ENCODE peak calls at places on chromosomes 5 and 9, in ten cellular contexts. L is dorsolateral prefrontal cortex, N is GM23338, K is brain microvascular endothelial cell, D is IMR-90, E is ascending aorta, O is pancreas, M is spleen, H is A549, Y is AG04450. U is an unnamed sample.

GRCh38 chr5:141708016-141708415 is 26.0 kb upstream of the ARAP3 start:
- DNase-seq in L (no peak), N (no peak), K (no peak), D (no peak), E (no peak), O (no peak), M (no peak), H (no peak), Y (no peak), U (no peak)

GRCh38 chr5:32059779-32060178 is 114.3 kb downstream of the GOLPH3 start:
- DNase-seq in L (no peak), N (no peak), K (no peak), D (no peak), E (no peak), O (no peak), M (no peak), H (peak), Y (no peak), U (no peak)

GRCh38 chr5:134132372-134133212 is 18.1 kb downstream of the TCF7 start:
- DNase-seq in L (no peak), N (peak), K (no peak), D (no peak), E (no peak), O (no peak), M (peak), H (no peak), Y (no peak), U (no peak)

GRCh38 chr5:112419050-112419595 is at the start of gene EPB41L4A:
- DNase-seq in L (no peak), N (peak), K (no peak), D (no peak), E (no peak), O (peak), M (peak), H (peak), Y (no peak), U (peak)

GRCh38 chr9:128636024-128636390 is 20.6 kb downstream of the DYNC2I2 start:
- DNase-seq in L (no peak), N (peak), K (no peak), D (no peak), E (no peak), O (peak), M (no peak), H (peak), Y (no peak), U (no peak)

GRCh38 chr9:36486454-36486932 is 86.2 kb upstream of the MELK start:
- DNase-seq in L (no peak), N (peak), K (no peak), D (peak), E (no peak), O (no peak), M (no peak), H (no peak), Y (no peak), U (no peak)

GRCh38 chr9:80699551-80699998 is 989.8 kb downstream of the TLE1 start:
- DNase-seq in L (no peak), N (peak), K (peak), D (peak), E (no peak), O (no peak), M (no peak), H (no peak), Y (peak), U (no peak)

GRCh38 chr5:127367912-127368468 is 77.4 kb downstream of the MEGF10 start:
- DNase-seq in L (no peak), N (no peak), K (no peak), D (no peak), E (no peak), O (no peak), M (no peak), H (no peak), Y (no peak), U (no peak)

GRCh38 chr5:102856374-102856748 is 101.3 kb downstream of the PAM start:
- DNase-seq in L (no peak), N (no peak), K (peak), D (peak), E (no peak), O (no peak), M (no peak), H (no peak), Y (no peak), U (no peak)

GRCh38 chr9:27182421-27182820 is 73.4 kb downstream of the TEK start:
- DNase-seq in L (no peak), N (no peak), K (no peak), D (no peak), E (no peak), O (no peak), M (no peak), H (no peak), Y (no peak), U (no peak)

GRCh38 chr9:37432020-37432419 is 9.5 kb downstream of the GRHPR start:
- DNase-seq in L (no peak), N (no peak), K (no peak), D (no peak), E (no peak), O (no peak), M (no peak), H (no peak), Y (no peak), U (no peak)

GRCh38 chr5:138975098-138975847 is 100.1 kb upstream of the LRRTM2 start:
- DNase-seq in L (peak), N (no peak), K (peak), D (peak), E (no peak), O (no peak), M (no peak), H (no peak), Y (peak), U (peak)

GRCh38 chr9:14310247-14310646 is 3.7 kb downstream of the NFIB start:
- DNase-seq in L (no peak), N (no peak), K (no peak), D (no peak), E (no peak), O (no peak), M (no peak), H (no peak), Y (no peak), U (no peak)

GRCh38 chr5:146620031-146620662 is 104.2 kb upstream of the GPR151 start:
- DNase-seq in L (no peak), N (no peak), K (no peak), D (no peak), E (no peak), O (no peak), M (no peak), H (no peak), Y (no peak), U (no peak)

GRCh38 chr9:69357854-69358220 is 32.8 kb downstream of the ENTREP1 start:
- DNase-seq in L (no peak), N (no peak), K (no peak), D (no peak), E (no peak), O (no peak), M (no peak), H (no peak), Y (no peak), U (no peak)

GRCh38 chr9:113350937-113351336 is 1.6 kb downstream of the BSPRY start:
- DNase-seq in L (no peak), N (no peak), K (no peak), D (no peak), E (no peak), O (no peak), M (no peak), H (no peak), Y (no peak), U (no peak)

GRCh38 chr5:124651663-124652513 is 94.6 kb downstream of the ZNF608 start:
- DNase-seq in L (peak), N (peak), K (peak), D (no peak), E (no peak), O (peak), M (peak), H (peak), Y (peak), U (peak)

GRCh38 chr5:146744358-146744757 is 134.2 kb downstream of the PPP2R2B start:
- DNase-seq in L (peak), N (no peak), K (no peak), D (peak), E (no peak), O (no peak), M (no peak), H (no peak), Y (no peak), U (no peak)

GRCh38 chr9:3497857-3498256 is 27.9 kb downstream of the RFX3 start:
- DNase-seq in L (no peak), N (no peak), K (no peak), D (no peak), E (no peak), O (no peak), M (no peak), H (no peak), Y (no peak), U (no peak)

GRCh38 chr5:154740957-154741356 is 14.2 kb upstream of the LARP1 start:
- DNase-seq in L (peak), N (no peak), K (no peak), D (peak), E (no peak), O (no peak), M (no peak), H (no peak), Y (no peak), U (peak)

GRCh38 chr9:19409406-19410194 is 791 bp downstream of the ACER2 start:
- DNase-seq in L (no peak), N (peak), K (no peak), D (no peak), E (peak), O (peak), M (peak), H (peak), Y (no peak), U (no peak)

GRCh38 chr5:122286547-122286946 is 25.5 kb upstream of the SNCAIP start:
- DNase-seq in L (no peak), N (peak), K (no peak), D (no peak), E (no peak), O (no peak), M (no peak), H (no peak), Y (no peak), U (no peak)

GRCh38 chr5:140253985-140254384 is 48.9 kb downstream of the PFDN1 start:
- DNase-seq in L (no peak), N (no peak), K (no peak), D (no peak), E (no peak), O (no peak), M (no peak), H (peak), Y (no peak), U (no peak)

GRCh38 chr5:94793816-94794198 is 175.3 kb downstream of the SLF1 start:
- DNase-seq in L (no peak), N (no peak), K (peak), D (peak), E (no peak), O (no peak), M (no peak), H (no peak), Y (no peak), U (no peak)

GRCh38 chr5:94545870-94546625 is 72.4 kb downstream of the KIAA0825 start:
- DNase-seq in L (no peak), N (no peak), K (no peak), D (no peak), E (no peak), O (no peak), M (peak), H (no peak), Y (no peak), U (no peak)

DNA sequence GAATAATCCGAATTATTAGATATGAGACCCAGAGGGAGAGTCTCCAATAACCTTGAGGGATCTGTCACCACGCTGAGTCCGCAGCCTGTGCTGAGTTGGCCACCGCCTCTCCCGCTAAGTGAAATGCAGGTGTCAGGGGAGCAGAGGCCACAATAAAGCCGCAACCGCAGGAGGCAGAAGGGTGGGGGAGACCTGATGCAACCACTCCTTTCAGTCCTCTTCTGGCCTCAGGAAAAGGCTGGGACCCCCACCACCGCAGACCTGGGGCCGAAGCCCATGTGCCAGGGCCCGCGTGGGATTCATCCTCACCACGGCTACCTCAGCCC is 562 bp downstream of the MAP1B start:
- DNase-seq in L (no peak), N (peak), K (peak), D (no peak), E (no peak), O (no peak), M (no peak), H (peak), Y (no peak), U (peak)
- H3K27ac ChIP-seq in L (peak), N (peak), K (peak), D (peak), E (peak), O (peak), M (no peak), H (peak), Y (peak), U (peak)

DNA sequence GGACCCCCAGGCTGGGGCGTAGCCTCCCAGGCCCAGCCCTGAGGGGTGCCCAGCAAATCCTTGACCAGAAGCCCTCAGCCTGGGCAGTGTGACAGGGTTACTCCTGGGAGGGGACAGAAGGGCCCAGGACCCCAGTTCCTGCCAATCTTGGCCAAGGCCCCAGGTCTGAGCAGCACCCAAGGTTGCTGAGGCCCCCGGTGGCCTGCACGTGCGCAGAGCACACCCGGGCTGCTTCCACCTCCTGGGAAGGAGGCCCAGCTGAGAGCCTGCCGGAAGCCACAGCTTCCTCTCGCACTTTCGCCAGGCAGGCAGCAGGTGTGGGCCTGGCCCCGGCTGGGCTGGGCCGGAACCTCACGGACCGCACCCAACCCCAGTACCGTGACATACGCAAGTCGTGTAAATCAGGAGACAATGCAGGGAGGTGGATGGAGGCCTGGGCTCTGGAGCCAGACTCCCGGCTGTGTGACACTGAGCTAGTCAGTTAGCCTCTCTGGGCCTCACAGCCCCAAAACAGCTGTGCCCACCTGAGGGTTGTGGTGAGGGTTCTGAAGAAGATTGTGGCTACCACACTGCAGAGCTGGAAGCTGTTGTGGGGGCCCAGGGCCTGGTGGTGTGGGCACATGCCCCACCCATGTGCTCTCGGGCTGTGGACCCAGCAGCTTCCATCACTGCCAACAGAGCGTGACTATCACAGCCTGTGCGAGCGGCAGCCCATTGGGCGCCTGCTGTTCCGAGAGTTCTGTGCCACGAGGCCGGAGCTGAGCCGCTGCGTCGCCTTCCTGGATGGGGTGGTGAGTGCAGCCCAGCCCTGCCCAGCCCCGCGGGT is 5.1 kb downstream of the GRK6 start:
- DNase-seq in L (no peak), N (no peak), K (no peak), D (no peak), E (no peak), O (no peak), M (peak), H (no peak), Y (no peak), U (no peak)
- H3K27ac ChIP-seq in L (peak), N (no peak), K (no peak), D (no peak), E (no peak), O (no peak), M (peak), H (no peak), Y (no peak), U (peak)

GRCh38 chr5:9035346-9035745 is 510.5 kb downstream of the SEMA5A start:
- DNase-seq in L (no peak), N (no peak), K (no peak), D (no peak), E (no peak), O (no peak), M (no peak), H (no peak), Y (no peak), U (no peak)
- H3K27ac ChIP-seq in L (no peak), N (no peak), K (peak), D (no peak), E (no peak), O (no peak), M (no peak), H (no peak), Y (no peak), U (no peak)

DNA sequence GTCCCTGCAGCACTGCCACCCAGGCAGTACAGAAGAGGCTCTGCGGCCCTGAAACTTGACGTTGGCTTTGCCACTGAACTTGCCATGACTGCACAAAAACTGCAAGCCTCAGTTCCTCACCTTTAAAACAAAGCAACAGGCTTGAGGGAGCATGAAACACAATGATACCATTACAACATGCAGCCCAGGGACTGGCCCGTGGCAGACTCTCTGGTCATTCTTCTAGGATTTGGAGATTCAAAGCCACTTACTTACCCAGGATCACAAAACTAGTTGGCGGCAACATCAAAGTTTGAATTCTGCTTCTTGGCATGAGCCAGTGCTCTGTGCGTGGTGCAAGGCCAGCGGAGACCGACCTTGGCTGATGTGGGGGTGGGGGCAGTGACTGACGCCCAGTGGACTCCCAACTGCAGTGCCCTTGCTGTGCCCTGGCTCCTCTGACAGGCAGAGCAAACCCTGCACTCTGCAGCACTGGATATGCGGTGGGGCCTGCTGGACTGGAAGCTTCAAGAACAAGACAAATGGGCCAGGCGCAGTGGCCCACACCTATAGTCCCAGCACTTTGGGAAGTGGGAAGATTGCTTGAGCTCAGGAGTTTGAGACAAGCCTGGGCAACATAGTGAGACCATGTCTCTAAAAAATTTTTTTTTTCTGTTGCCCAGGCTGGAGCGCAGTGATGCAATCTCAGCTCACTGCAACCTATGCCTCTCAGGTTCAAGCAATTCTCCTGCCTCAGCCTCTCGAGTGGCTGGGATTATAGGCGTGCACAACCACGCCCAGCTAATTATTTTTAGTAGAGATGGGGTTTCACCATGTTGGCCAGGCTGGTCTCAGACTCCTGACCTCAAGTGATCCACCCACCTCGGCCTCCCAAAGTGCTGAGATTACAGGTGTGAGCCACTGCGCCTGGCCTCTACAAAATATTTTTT is 18.9 kb downstream of the SQSTM1 start:
- DNase-seq in L (no peak), N (no peak), K (no peak), D (peak), E (no peak), O (peak), M (peak), H (peak), Y (no peak), U (no peak)
- H3K27ac ChIP-seq in L (no peak), N (peak), K (no peak), D (no peak), E (no peak), O (peak), M (no peak), H (peak), Y (peak), U (no peak)

DNA sequence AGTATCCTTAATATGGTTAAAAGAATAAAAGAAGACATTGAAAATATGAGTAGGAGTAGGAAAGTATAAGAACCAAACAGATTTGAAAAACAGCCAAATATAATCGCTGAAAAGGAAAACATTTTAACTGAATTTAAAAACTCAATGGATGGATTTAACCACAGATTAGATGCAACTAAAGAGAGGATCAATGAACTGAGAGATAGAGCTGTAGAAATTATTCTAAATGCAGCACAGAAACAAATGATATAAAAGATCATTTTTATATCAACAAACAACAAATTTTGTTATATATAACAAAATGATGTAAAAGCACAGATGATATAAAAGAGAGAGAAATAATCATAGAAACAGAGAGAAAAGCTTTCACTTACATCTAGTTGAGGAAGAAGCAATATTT is 29.3 kb upstream of the COL5A1 start:
- DNase-seq in L (no peak), N (no peak), K (no peak), D (no peak), E (no peak), O (no peak), M (no peak), H (no peak), Y (no peak), U (no peak)
- H3K27ac ChIP-seq in L (no peak), N (no peak), K (no peak), D (no peak), E (no peak), O (no peak), M (no peak), H (no peak), Y (no peak), U (no peak)

GRCh38 chr5:64209353-64209752 is 43.7 kb downstream of the RNF180 start:
- DNase-seq in L (no peak), N (no peak), K (no peak), D (no peak), E (no peak), O (no peak), M (no peak), H (no peak), Y (no peak), U (no peak)

GRCh38 chr5:64207978-64208377 is 42.3 kb downstream of the RNF180 start:
- DNase-seq in L (no peak), N (peak), K (no peak), D (peak), E (no peak), O (no peak), M (no peak), H (peak), Y (no peak), U (no peak)

GRCh38 chr5:64214152-64214551 is 48.5 kb downstream of the RNF180 start:
- DNase-seq in L (no peak), N (no peak), K (no peak), D (no peak), E (no peak), O (no peak), M (no peak), H (no peak), Y (no peak), U (no peak)

GRCh38 chr5:64213568-64213967 is 47.9 kb downstream of the RNF180 start:
- DNase-seq in L (no peak), N (no peak), K (no peak), D (no peak), E (no peak), O (no peak), M (no peak), H (no peak), Y (no peak), U (no peak)

DNA sequence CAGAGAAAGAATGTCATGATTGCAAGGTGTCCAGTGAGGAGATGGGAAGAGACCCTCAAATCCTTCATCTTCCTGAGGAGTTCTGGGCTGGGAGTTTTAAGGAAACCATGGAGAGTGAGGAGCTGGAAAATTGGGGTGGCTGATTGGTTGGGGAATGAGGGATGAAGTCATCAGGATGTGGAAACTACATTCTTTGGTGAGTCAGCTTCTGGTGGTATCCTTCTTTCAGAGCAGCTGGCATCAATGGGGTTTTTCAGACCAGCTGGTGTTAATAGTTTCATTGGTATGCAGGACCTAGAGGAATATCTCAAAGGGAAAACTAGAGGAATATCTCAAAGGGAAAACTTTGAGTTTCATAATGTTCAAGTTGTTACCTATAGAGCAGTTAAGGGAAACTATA is 45.2 kb downstream of the RNF180 start:
- DNase-seq in L (no peak), N (peak), K (peak), D (peak), E (no peak), O (no peak), M (no peak), H (no peak), Y (peak), U (no peak)
- H3K27ac ChIP-seq in L (no peak), N (no peak), K (no peak), D (no peak), E (peak), O (no peak), M (no peak), H (no peak), Y (no peak), U (no peak)

U was measured in caudate nucleus.